ENCODE peak calls at places on chromosomes 13 and 19, in six cellular contexts. One of them, this sample, is unnamed.

GRCh38 chr13:113448545-113448884 is 4.8 kb downstream of the ADPRHL1 start:
- DNase-seq in C1 segment of cervical spinal cord: no peak
- DNase-seq in activated gamma-delta T cell: no peak
- DNase-seq in HTR-8/SVneo: no peak
- DNase-seq in HEK293T: no peak
- DNase-seq in fibroblast of lung: no peak
- DNase-seq in this sample: no peak

GRCh38 chr19:12611361-12611699 is 610 bp downstream of the ZNF791 start:
- DNase-seq in C1 segment of cervical spinal cord: no peak
- DNase-seq in activated gamma-delta T cell: no peak
- DNase-seq in HTR-8/SVneo: peak; percentile 79
- DNase-seq in HEK293T: peak; percentile 78
- DNase-seq in fibroblast of lung: peak; percentile 73
- DNase-seq in this sample: peak; percentile 64

GRCh38 chr19:42422576-42423461 is 4.4 kb downstream of the LIPE start:
- DNase-seq in C1 segment of cervical spinal cord: peak; percentile 76
- DNase-seq in activated gamma-delta T cell: peak; percentile 50
- DNase-seq in HTR-8/SVneo: peak; percentile 42
- DNase-seq in HEK293T: no peak
- DNase-seq in fibroblast of lung: no peak
- DNase-seq in this sample: peak; percentile 72

GRCh38 chr19:38666662-38667448 is 19.4 kb downstream of the ACTN4 start:
- DNase-seq in C1 segment of cervical spinal cord: no peak
- DNase-seq in activated gamma-delta T cell: no peak
- DNase-seq in HTR-8/SVneo: no peak
- DNase-seq in HEK293T: peak; percentile 54
- DNase-seq in fibroblast of lung: peak; percentile 74
- DNase-seq in this sample: no peak

GRCh38 chr19:40578442-40578908 is 1.8 kb downstream of the SHKBP1 start:
- DNase-seq in C1 segment of cervical spinal cord: no peak
- DNase-seq in activated gamma-delta T cell: no peak
- DNase-seq in HTR-8/SVneo: peak; percentile 47
- DNase-seq in HEK293T: peak; percentile 72
- DNase-seq in fibroblast of lung: no peak
- DNase-seq in this sample: no peak

GRCh38 chr13:51981355-51981754 is 29.9 kb downstream of the ATP7B start:
- DNase-seq in C1 segment of cervical spinal cord: no peak
- DNase-seq in activated gamma-delta T cell: no peak
- DNase-seq in HTR-8/SVneo: peak; percentile 33
- DNase-seq in HEK293T: no peak
- DNase-seq in fibroblast of lung: no peak
- DNase-seq in this sample: no peak

GRCh38 chr19:53879145-53880037 is 2.6 kb upstream of the PRKCG start:
- DNase-seq in C1 segment of cervical spinal cord: peak; percentile 82
- DNase-seq in activated gamma-delta T cell: peak; percentile 60
- DNase-seq in HTR-8/SVneo: peak; percentile 95
- DNase-seq in HEK293T: peak; percentile 96
- DNase-seq in fibroblast of lung: peak; percentile 87
- DNase-seq in this sample: peak; percentile 99

GRCh38 chr13:20461481-20461859 is 64.2 kb downstream of the CRYL1 start:
- DNase-seq in C1 segment of cervical spinal cord: no peak
- DNase-seq in activated gamma-delta T cell: no peak
- DNase-seq in HTR-8/SVneo: no peak
- DNase-seq in HEK293T: no peak
- DNase-seq in fibroblast of lung: no peak
- DNase-seq in this sample: no peak

GRCh38 chr13:21015284-21015683 is 46.1 kb downstream of the LATS2 start:
- DNase-seq in C1 segment of cervical spinal cord: no peak
- DNase-seq in activated gamma-delta T cell: no peak
- DNase-seq in HTR-8/SVneo: no peak
- DNase-seq in HEK293T: no peak
- DNase-seq in fibroblast of lung: no peak
- DNase-seq in this sample: no peak

GRCh38 chr19:3274245-3275067 is 50.0 kb downstream of the CELF5 start:
- DNase-seq in C1 segment of cervical spinal cord: no peak
- DNase-seq in activated gamma-delta T cell: no peak
- DNase-seq in HTR-8/SVneo: no peak
- DNase-seq in HEK293T: no peak
- DNase-seq in fibroblast of lung: no peak
- DNase-seq in this sample: no peak

GRCh38 chr19:7098096-7098495 is 28.6 kb downstream of the ZNF557 start:
- DNase-seq in C1 segment of cervical spinal cord: no peak
- DNase-seq in activated gamma-delta T cell: no peak
- DNase-seq in HTR-8/SVneo: no peak
- DNase-seq in HEK293T: no peak
- DNase-seq in fibroblast of lung: no peak
- DNase-seq in this sample: no peak